ENCODE peak calls at places on chromosomes 7 and 10, in eight cellular contexts. X is RWPE1, J is colonic mucosa, S is psoas muscle, A is cardiac fibroblast, O is AG04449, Z is suprapubic skin, F is fibroblast of pulmonary artery. L is an unnamed sample.
A peak's percentile ranks its signal among the peaks of the same experiment; 100 is the strongest.

GRCh38 chr10:70268376-70268775 is 15.4 kb downstream of the NPFFR1 start:
- DNase-seq in Z (no peak), O (no peak), A (no peak), X (no peak), F (no peak), S (no peak), J (no peak), L (no peak)

GRCh38 chr10:92387289-92387940 is 96.4 kb downstream of the MARCHF5 start:
- DNase-seq in Z (no peak), X (peak; percentile 69), F (peak; percentile 86), S (peak; percentile 30), A (peak; percentile 56), J (peak; percentile 37), O (no peak), L (peak; percentile 2)

GRCh38 chr10:110207805-110208613 is 604 bp downstream of the MXI1 start:
- DNase-seq in A (peak; percentile 38), X (peak; percentile 38), J (peak; percentile 63), S (peak; percentile 21), O (no peak), Z (no peak), F (peak; percentile 46), L (no peak)

GRCh38 chr10:61904711-61905445 is 3.4 kb downstream of the ARID5B start:
- DNase-seq in S (no peak), A (peak; percentile 88), X (peak; percentile 79), Z (no peak), J (peak; percentile 45), O (no peak), F (peak; percentile 81), L (peak; percentile 52)

GRCh38 chr7:78057571-78057970 is 259.0 kb downstream of the PHTF2 start:
- DNase-seq in Z (no peak), A (peak; percentile 26), J (no peak), X (no peak), O (no peak), F (no peak), S (no peak), L (no peak)

GRCh38 chr7:158239290-158239981 is 348.2 kb downstream of the PTPRN2 start:
- DNase-seq in J (peak; percentile 66), F (no peak), A (no peak), Z (no peak), S (no peak), X (no peak), O (no peak), L (no peak)

GRCh38 chr10:50919010-50919409 is 33.6 kb upstream of the A1CF start:
- DNase-seq in O (no peak), X (peak; percentile 39), J (no peak), Z (no peak), F (no peak), S (no peak), A (peak; percentile 19), L (no peak)

GRCh38 chr7:139995034-139995915 is 67.5 kb downstream of the PARP12 start:
- DNase-seq in Z (no peak), J (no peak), X (peak; percentile 3), F (peak; percentile 66), S (no peak), A (peak; percentile 43), O (no peak), L (no peak)

GRCh38 chr10:125811251-125811650 is 11.8 kb downstream of the UROS start:
- DNase-seq in Z (no peak), A (no peak), S (no peak), O (peak; percentile 31), J (no peak), X (no peak), F (no peak), L (peak; percentile 16)

GRCh38 chr10:102675151-102675886 is 31.0 kb downstream of the TRIM8 start:
- DNase-seq in A (peak; percentile 26), S (no peak), J (no peak), F (no peak), Z (peak; percentile 51), O (no peak), X (no peak), L (no peak)

GRCh38 chr7:32496052-32496813 is 944 bp downstream of the AVL9 start:
- DNase-seq in X (no peak), Z (no peak), O (no peak), J (no peak), F (no peak), S (no peak), A (peak; percentile 21), L (no peak)

GRCh38 chr7:96238474-96238873 is 83.4 kb downstream of the SLC25A13 start:
- DNase-seq in Z (no peak), J (no peak), X (no peak), A (no peak), S (no peak), F (no peak), O (no peak), L (no peak)

DNA sequence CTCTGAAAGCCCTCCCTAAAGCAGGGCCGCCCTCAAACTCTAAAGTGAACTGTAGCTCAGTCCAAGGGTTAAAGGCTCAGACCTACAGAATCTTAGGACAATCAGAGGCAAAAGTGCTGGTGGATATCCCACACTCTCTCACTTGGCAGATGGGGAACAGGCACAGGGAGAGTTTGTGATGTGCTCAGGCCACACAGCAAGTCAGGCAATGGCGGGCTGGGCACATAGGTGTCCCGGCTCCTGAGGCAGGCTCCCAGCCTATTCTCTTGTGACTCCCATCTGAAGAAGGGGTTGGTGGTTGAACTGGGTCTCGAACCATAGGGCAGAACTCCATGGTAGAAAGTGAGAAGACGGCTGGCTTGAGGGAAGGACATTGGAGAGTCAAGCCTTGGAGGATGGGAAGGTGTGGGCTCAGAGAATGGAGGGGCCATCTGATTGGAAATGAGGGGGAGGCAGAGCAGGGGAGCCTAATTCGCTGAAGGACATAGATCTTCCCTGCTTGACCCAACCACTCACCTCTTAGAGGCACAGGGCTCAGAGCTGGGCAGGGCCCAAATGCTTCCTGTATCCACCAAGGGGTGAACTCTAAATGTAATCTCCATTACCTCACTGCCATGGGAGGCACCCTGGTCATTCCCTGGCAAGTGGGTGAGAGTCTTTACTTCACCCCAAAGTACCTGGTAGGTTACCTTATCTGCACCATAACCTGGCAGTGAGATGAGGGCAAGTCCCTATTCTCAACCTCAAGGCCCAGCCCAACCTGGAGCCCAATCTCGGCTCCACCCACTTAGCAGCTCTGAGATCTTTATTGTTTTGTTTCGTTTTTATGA is 4.9 kb upstream of the ZMIZ1 start:
- DNase-seq in X (no peak), J (peak; percentile 79), F (no peak), O (no peak), A (no peak), Z (peak; percentile 45), S (peak; percentile 2), L (no peak)
- TF ChIP-seq CTCF in X (no peak), J (no peak), F (no peak), O (no peak), A (no peak), Z (no peak), S (no peak), L (no peak)

GRCh38 chr7:128324363-128324680 is 19.4 kb downstream of the RBM28 start:
- DNase-seq in A (no peak), X (no peak), Z (no peak), S (no peak), F (no peak), O (no peak), J (no peak), L (no peak)

GRCh38 chr7:128321044-128321422 is 22.7 kb downstream of the RBM28 start:
- DNase-seq in O (no peak), A (no peak), F (no peak), X (no peak), S (no peak), J (no peak), Z (no peak), L (no peak)

GRCh38 chr7:128318696-128319095 is 25.0 kb downstream of the RBM28 start:
- DNase-seq in O (no peak), A (no peak), S (no peak), Z (no peak), X (no peak), F (no peak), J (no peak), L (no peak)

GRCh38 chr7:128323489-128324362 is 20.0 kb downstream of the RBM28 start:
- DNase-seq in F (no peak), X (no peak), Z (no peak), A (peak; percentile 29), S (no peak), J (no peak), O (no peak), L (no peak)

GRCh38 chr7:128322040-128322643 is 21.6 kb downstream of the RBM28 start:
- DNase-seq in Z (no peak), O (no peak), X (peak; percentile 11), A (peak; percentile 63), S (no peak), F (peak; percentile 63), J (no peak), L (peak; percentile 24)
- TF ChIP-seq CTCF in Z (peak; percentile 14), O (peak; percentile 44), X (peak; percentile 65), A (peak; percentile 58), S (peak; percentile 21), F (peak; percentile 62), J (peak; percentile 17), L (peak; percentile 58)

DNA sequence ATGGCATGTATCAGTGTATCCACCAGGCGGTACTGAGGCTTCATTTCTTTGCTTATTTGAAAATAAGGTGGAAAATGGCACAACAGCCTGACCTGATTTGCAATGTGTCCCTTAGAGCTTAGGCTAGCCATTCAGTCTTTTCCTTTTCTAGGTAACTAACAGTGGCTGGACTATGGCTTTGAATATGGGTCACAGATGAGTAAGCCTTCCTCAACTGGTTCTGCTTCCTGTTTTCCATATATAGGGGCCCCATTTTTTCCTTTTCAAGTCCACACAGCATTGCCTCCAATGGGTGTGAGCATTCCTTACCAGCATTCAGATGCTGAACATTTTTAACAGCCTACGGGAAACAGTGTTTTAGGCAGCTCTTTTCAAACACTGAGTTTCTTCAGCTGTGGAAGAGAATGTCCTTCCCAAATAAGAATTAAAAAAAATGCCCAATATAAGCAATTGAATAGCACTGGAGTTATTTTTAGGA is 3.9 kb upstream of the ITGB1 start:
- DNase-seq in X (peak; percentile 67), S (no peak), O (peak; percentile 79), A (peak; percentile 95), Z (no peak), J (no peak), F (peak; percentile 92), L (peak; percentile 68)
- TF ChIP-seq CTCF in X (no peak), S (no peak), O (no peak), A (peak; percentile 31), Z (no peak), J (no peak), F (peak; percentile 35), L (peak; percentile 28)

GRCh38 chr10:46558411-46559185 is 2.1 kb upstream of the GPRIN2 start:
- DNase-seq in F (no peak), O (no peak), Z (peak; percentile 67), A (no peak), S (no peak), J (peak; percentile 66), X (no peak), L (no peak)
- TF ChIP-seq CTCF in F (no peak), O (no peak), Z (no peak), A (no peak), S (no peak), J (no peak), X (no peak), L (no peak)